ENCODE peak calls at places on chromosomes 7 and 10, in seven cellular contexts. X, O, E, B, A, V and M are unnamed samples.
A peak's percentile ranks its signal among the peaks of the same experiment; 100 is the strongest.

GRCh38 chr10:75404023-75404334 is 2.4 kb upstream of the ZNF503 start:
- DNase-seq in X (no peak), O (no peak), E (no peak), B (no peak), A (no peak), V (no peak), M (no peak)

GRCh38 chr7:85167636-85168035 is 19.2 kb downstream of the SEMA3D start:
- DNase-seq in X (no peak), O (peak; percentile 34), E (no peak), B (no peak), A (no peak), V (no peak), M (no peak)

GRCh38 chr10:114000461-114000860 is 43.2 kb upstream of the ADRB1 start:
- DNase-seq in X (no peak), O (no peak), E (no peak), B (no peak), A (no peak), V (no peak), M (no peak)

GRCh38 chr10:37268266-37268665 is 142.9 kb downstream of the ANKRD30A start:
- DNase-seq in X (no peak), O (no peak), E (no peak), B (no peak), A (no peak), V (no peak), M (no peak)

GRCh38 chr10:126372359-126372758 is 15.9 kb downstream of the ADAM12 start:
- DNase-seq in X (no peak), O (no peak), E (no peak), B (no peak), A (no peak), V (no peak), M (no peak)

GRCh38 chr7:143884978-143885559 is 16.9 kb downstream of the TCAF1 start:
- DNase-seq in X (peak; percentile 30), O (peak; percentile 86), E (no peak), B (peak; percentile 89), A (no peak), V (no peak), M (peak; percentile 72)

GRCh38 chr10:12238821-12239220 is 42.8 kb downstream of the CDC123 start:
- DNase-seq in X (no peak), O (no peak), E (no peak), B (no peak), A (peak; percentile 83), V (no peak), M (no peak)

GRCh38 chr10:14652067-14652466 is 122.6 kb downstream of the FAM107B start:
- DNase-seq in X (no peak), O (peak; percentile 16), E (no peak), B (no peak), A (no peak), V (no peak), M (no peak)

GRCh38 chr10:17053513-17053912 is 76.1 kb downstream of the CUBN start:
- DNase-seq in X (no peak), O (no peak), E (no peak), B (no peak), A (no peak), V (no peak), M (no peak)

GRCh38 chr7:157428554-157428945 is 91.7 kb downstream of the DNAJB6 start:
- DNase-seq in X (no peak), O (no peak), E (no peak), B (no peak), A (no peak), V (no peak), M (no peak)
- TF ChIP-seq POLR2A in X (no peak), O (no peak), E (no peak), B (no peak), A (no peak), V (no peak), M (no peak)

DNA sequence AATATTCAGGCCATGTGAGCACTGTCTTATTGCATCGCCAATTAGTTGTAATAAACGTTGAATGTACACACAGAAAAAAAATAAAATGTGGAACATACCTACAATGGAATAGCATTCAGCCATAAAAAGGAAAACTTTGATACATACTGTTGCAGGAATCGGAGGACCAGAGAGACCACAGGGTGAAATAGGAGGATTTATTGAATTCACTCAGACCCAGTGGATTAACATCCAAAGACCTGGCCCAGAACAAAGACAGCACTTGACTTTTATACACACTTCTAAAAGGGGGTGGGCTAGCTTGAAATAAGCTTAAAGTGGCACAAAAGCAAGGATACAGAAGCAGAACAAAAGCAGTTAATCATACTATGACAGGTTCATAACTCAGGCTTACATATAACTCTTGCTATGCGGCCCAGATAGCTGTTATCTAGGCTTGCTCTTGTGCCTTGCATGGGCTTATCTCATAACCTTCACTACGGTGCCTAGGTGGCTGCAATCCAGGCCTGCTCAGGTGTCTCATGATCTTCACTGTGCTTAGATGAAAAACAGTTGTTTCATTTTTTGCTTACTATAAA is 292.2 kb upstream of the TAC1 start:
- DNase-seq in X (no peak), O (no peak), E (no peak), B (no peak), A (no peak), V (no peak), M (no peak)
- H3K4me1 ChIP-seq in X (no peaks in the 10 kb centered on the region), O (no peaks in the 10 kb centered on the region), E (no peaks in the 10 kb centered on the region), B (no peaks in the 10 kb centered on the region), A (no peaks in the 10 kb centered on the region), V (no peaks in the 10 kb centered on the region), M (no peaks in the 10 kb centered on the region)

GRCh38 chr10:9215121-9215520 is 1160.6 kb downstream of the GATA3 start:
- DNase-seq in X (no peak), O (no peak), E (no peak), B (no peak), A (no peak), V (no peak), M (no peak)

GRCh38 chr10:9214618-9215017 is 1160.1 kb downstream of the GATA3 start:
- DNase-seq in X (no peak), O (no peak), E (no peak), B (no peak), A (no peak), V (no peak), M (no peak)

GRCh38 chr10:9205558-9205957 is 1151.1 kb downstream of the GATA3 start:
- DNase-seq in X (no peak), O (no peak), E (no peak), B (no peak), A (no peak), V (no peak), M (no peak)

GRCh38 chr10:9209105-9209798 is 1154.8 kb downstream of the GATA3 start:
- DNase-seq in X (peak; percentile 57), O (peak; percentile 82), E (peak; percentile 38), B (peak; percentile 62), A (peak; percentile 38), V (peak; percentile 33), M (peak; percentile 79)

DNA sequence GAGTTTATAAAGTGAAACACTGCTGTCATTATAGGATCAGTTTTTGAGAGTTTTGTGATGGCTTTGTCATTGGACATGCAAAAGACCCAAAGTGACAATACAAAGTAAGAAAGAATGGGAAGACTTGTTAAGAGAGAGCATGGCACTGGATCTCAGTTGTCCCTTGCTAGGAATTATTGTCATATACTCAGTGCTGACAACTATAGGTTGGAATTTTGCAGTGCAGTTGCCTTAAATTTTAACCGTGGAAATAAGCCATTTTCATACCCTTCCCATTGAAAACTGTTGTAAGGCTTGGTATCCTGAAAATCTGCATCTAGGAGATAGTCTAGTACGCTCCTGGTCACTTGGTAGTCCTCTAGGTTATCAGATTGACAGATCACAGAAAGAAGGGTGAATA is 1156.7 kb downstream of the GATA3 start:
- DNase-seq in X (no peak), O (peak; percentile 18), E (no peak), B (no peak), A (no peak), V (no peak), M (no peak)
- TF ChIP-seq CTCF in X (no peak), O (peak; percentile 31), E (peak; percentile 19), B (no peak), A (no peak), V (no peak), M (no peak)

GRCh38 chr7:150951181-150951520 is 27.0 kb downstream of the KCNH2 start:
- DNase-seq in X (no peak), O (no peak), E (no peak), B (no peak), A (no peak), V (no peak), M (no peak)

GRCh38 chr7:150950496-150951180 is 27.5 kb downstream of the KCNH2 start:
- DNase-seq in X (no peak), O (no peak), E (no peak), B (peak; percentile 30), A (no peak), V (no peak), M (no peak)

GRCh38 chr7:150948791-150949251 is 29.3 kb downstream of the KCNH2 start:
- DNase-seq in X (no peak), O (no peak), E (no peak), B (no peak), A (no peak), V (no peak), M (peak; percentile 12)

GRCh38 chr7:150949564-150949963 is 28.6 kb downstream of the KCNH2 start:
- DNase-seq in X (no peak), O (no peak), E (no peak), B (no peak), A (no peak), V (no peak), M (peak; percentile 13)

DNA sequence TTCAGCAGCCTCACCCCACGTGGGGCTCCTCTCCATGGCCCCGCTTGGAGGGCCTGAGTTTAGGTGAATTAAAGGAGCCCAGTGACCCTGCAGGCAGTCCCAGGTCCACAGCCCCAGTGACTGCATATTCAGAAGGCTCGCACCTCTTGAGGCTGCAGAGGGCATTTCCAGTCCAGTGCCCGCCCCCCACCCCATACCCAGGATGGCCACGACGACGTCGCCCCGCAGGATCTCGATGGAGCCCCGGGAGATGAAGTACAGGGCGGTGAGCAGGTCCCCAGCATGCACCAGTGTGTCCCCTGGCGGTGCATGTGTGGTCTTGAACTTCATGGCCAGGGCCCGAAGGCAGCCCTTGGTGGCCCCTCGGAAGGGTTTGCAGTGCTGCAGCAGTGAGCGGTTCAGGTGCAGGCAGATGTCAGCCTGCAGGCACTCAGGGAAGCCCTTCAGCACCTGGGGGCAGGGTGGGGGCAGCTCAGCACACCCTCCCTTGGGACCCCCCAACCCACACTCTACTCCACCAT is 28.1 kb downstream of the KCNH2 start:
- DNase-seq in X (no peak), O (no peak), E (no peak), B (no peak), A (no peak), V (no peak), M (peak; percentile 12)
- TF ChIP-seq POLR2A in X (no peak), O (no peak), E (no peak), B (no peak), A (no peak), V (no peak), M (no peak)

GRCh38 chr7:130112078-130112477 is 41.7 kb downstream of the KLHDC10 start:
- DNase-seq in X (no peak), O (no peak), E (no peak), B (no peak), A (no peak), V (no peak), M (no peak)

GRCh38 chr7:130113887-130114286 is 43.6 kb downstream of the KLHDC10 start:
- DNase-seq in X (no peak), O (no peak), E (no peak), B (no peak), A (peak; percentile 55), V (no peak), M (no peak)

GRCh38 chr7:130112662-130113425 is 42.5 kb downstream of the KLHDC10 start:
- DNase-seq in X (no peak), O (no peak), E (no peak), B (no peak), A (no peak), V (no peak), M (no peak)

GRCh38 chr7:130114776-130115175 is 44.4 kb downstream of the KLHDC10 start:
- DNase-seq in X (no peak), O (no peak), E (no peak), B (no peak), A (no peak), V (peak; percentile 8), M (no peak)

GRCh38 chr7:130114374-130114773 is 44.0 kb downstream of the KLHDC10 start:
- DNase-seq in X (no peak), O (no peak), E (no peak), B (no peak), A (no peak), V (no peak), M (no peak)
- H3K4me1 ChIP-seq in X (peaks cover 29% of the 10 kb centered on the region), O (no peaks in the 10 kb centered on the region), E (peaks cover 6% of the 10 kb centered on the region), B (no peaks in the 10 kb centered on the region), A (peaks cover 20% of the 10 kb centered on the region), V (peaks cover 12% of the 10 kb centered on the region), M (no peaks in the 10 kb centered on the region)